ENCODE peak calls at places on chromosomes 12 and 14, in five cellular contexts. M is SK-N-MC, I is NCI-H510A treated with DMSO at 0.1 percent for 48 hours, V is HuH-7, D is astrocyte of the cerebellum. E is an unnamed sample.

GRCh38 chr14:60266021-60266937 is 17.3 kb downstream of the PPM1A start:
- DNase-seq in M (no peak), I (no peak), V (peak), D (no peak), E (peak)

GRCh38 chr12:76144253-76144564 is 59.7 kb upstream of the NAP1L1 start:
- DNase-seq in M (no peak), I (no peak), V (no peak), D (no peak), E (peak)

GRCh38 chr12:1590083-1590979 is 4.0 kb downstream of the FBXL14 start:
- DNase-seq in M (no peak), I (no peak), V (no peak), D (peak), E (peak)

GRCh38 chr14:75059642-75060041 is 4.2 kb downstream of the ACYP1 start:
- DNase-seq in M (peak), I (no peak), V (no peak), D (no peak), E (no peak)

GRCh38 chr12:14278294-14278953 is 87.1 kb upstream of the ATF7IP start:
- DNase-seq in M (no peak), I (no peak), V (no peak), D (no peak), E (no peak)

GRCh38 chr14:95300697-95301526 is 18.8 kb downstream of the CLMN start:
- DNase-seq in M (no peak), I (no peak), V (no peak), D (no peak), E (no peak)

GRCh38 chr14:93984987-93985410 is 8.6 kb upstream of the ASB2 start:
- DNase-seq in M (no peak), I (no peak), V (peak), D (peak), E (peak)

GRCh38 chr14:55336161-55336560 is 64.9 kb downstream of the FBXO34 start:
- DNase-seq in M (no peak), I (no peak), V (no peak), D (no peak), E (peak)

GRCh38 chr12:27709932-27710591 is 570 bp upstream of the MRPS35 start:
- DNase-seq in M (peak), I (peak), V (peak), D (no peak), E (no peak)

GRCh38 chr14:44833376-44833775 is 128.4 kb downstream of the KLHL28 start:
- DNase-seq in M (no peak), I (no peak), V (no peak), D (no peak), E (no peak)

GRCh38 chr12:25502071-25502555 is 51.0 kb downstream of the LMNTD1 start:
- DNase-seq in M (no peak), I (no peak), V (no peak), D (peak), E (no peak)

GRCh38 chr12:130698106-130698505 is 18.0 kb downstream of the RIMBP2 start:
- DNase-seq in M (no peak), I (no peak), V (no peak), D (no peak), E (no peak)

GRCh38 chr14:103085106-103086091 is 1.4 kb downstream of the LBHD2 start:
- DNase-seq in M (no peak), I (no peak), V (no peak), D (no peak), E (no peak)

GRCh38 chr14:103684471-103684870 is 30.8 kb downstream of the XRCC3 start:
- DNase-seq in M (no peak), I (no peak), V (no peak), D (no peak), E (no peak)

GRCh38 chr14:56087824-56088571 is 30.2 kb upstream of the PELI2 start:
- DNase-seq in M (no peak), I (peak), V (no peak), D (peak), E (peak)